ENCODE peak calls at places on chromosomes 16 and 17, in six cellular contexts. C, E, L, W, B and Z are unnamed samples. For H3K9me3, the result is how much of the 10 kb centered on the place peaks cover.

GRCh38 chr17:15883617-15884111 is 61.3 kb upstream of the ADORA2B start:
- DNase-seq in B (peak), C (no peak), E (no peak), L (no peak), W (no peak), Z (no peak)

GRCh38 chr17:44916059-44916780 is 920 bp upstream of the GFAP start:
- DNase-seq in B (no peak), E (no peak), W (no peak), C (no peak), L (no peak), Z (no peak)

GRCh38 chr17:44043326-44043725 is 23.1 kb downstream of the LSM12 start:
- DNase-seq in B (no peak), W (no peak), L (no peak), C (no peak), E (no peak), Z (peak)

GRCh38 chr16:5642034-5642433 is 544.4 kb upstream of the EEF2KMT start:
- DNase-seq in W (no peak), B (no peak), E (no peak), C (no peak), L (no peak), Z (no peak)

GRCh38 chr17:81408049-81408448 is 12.8 kb downstream of the BAHCC1 start:
- DNase-seq in B (no peak), L (no peak), W (no peak), E (no peak), C (no peak), Z (no peak)

GRCh38 chr17:18626152-18626870 is 17.9 kb downstream of the TBC1D28 start:
- DNase-seq in W (no peak), L (peak), B (no peak), C (no peak), E (no peak), Z (no peak)

GRCh38 chr17:42285346-42286050 is 2.8 kb upstream of the STAT5A start:
- DNase-seq in W (peak), B (no peak), C (no peak), L (no peak), E (peak), Z (peak)

GRCh38 chr16:11349599-11350276 is 4.5 kb downstream of the RMI2 start:
- DNase-seq in L (no peak), B (no peak), W (no peak), C (peak), E (peak), Z (peak)

GRCh38 chr16:17391715-17392114 is 79.0 kb downstream of the XYLT1 start:
- DNase-seq in C (no peak), B (no peak), W (no peak), L (no peak), E (no peak), Z (no peak)

GRCh38 chr16:49932449-49932848 is 76.5 kb upstream of the ZNF423 start:
- DNase-seq in E (no peak), L (no peak), B (no peak), C (no peak), W (no peak), Z (peak)

GRCh38 chr16:84044108-84044488 is 1.5 kb upstream of the SLC38A8 start:
- DNase-seq in W (no peak), L (peak), C (no peak), B (peak), E (no peak), Z (no peak)

GRCh38 chr16:30715777-30716445 is 16.9 kb downstream of the SRCAP start:
- DNase-seq in C (no peak), E (no peak), W (no peak), B (peak), L (no peak), Z (no peak)

GRCh38 chr17:58333396-58334207 is 5.0 kb upstream of the TSPOAP1 start:
- DNase-seq in E (no peak), C (no peak), L (no peak), B (peak), W (no peak), Z (no peak)

GRCh38 chr17:77480509-77481215 is 339.9 kb downstream of the SEC14L1 start:
- DNase-seq in W (no peak), C (no peak), L (no peak), B (no peak), E (no peak), Z (no peak)

GRCh38 chr17:18987230-18987610 is 17.3 kb downstream of the FAM83G start:
- DNase-seq in L (no peak), W (no peak), B (no peak), C (no peak), E (no peak), Z (no peak)

GRCh38 chr16:5479925-5480324 is 382.3 kb upstream of the EEF2KMT start:
- DNase-seq in E (no peak), B (no peak), C (no peak), L (no peak), W (no peak), Z (no peak)

GRCh38 chr17:60971515-60972369 is 294.1 kb downstream of the BCAS3 start:
- DNase-seq in B (peak), L (peak), C (no peak), W (peak), E (peak), Z (no peak)

GRCh38 chr17:39098474-39099090 is 52.9 kb downstream of the PLXDC1 start:
- DNase-seq in W (peak), L (no peak), E (no peak), C (no peak), B (no peak), Z (no peak)

GRCh38 chr16:2591476-2592240 is 53.8 kb downstream of the PDPK1 start:
- DNase-seq in C (no peak), B (no peak), W (no peak), L (no peak), E (no peak), Z (no peak)

GRCh38 chr17:44024853-44025252 is 10.1 kb upstream of the TMEM101 start:
- DNase-seq in B (no peak), E (no peak), W (no peak), L (no peak), C (no peak), Z (no peak)

GRCh38 chr17:76048711-76049110 is 21.6 kb upstream of the EVPL start:
- DNase-seq in E (no peak), W (no peak), C (no peak), L (no peak), B (no peak), Z (no peak)

GRCh38 chr17:38982858-38983746 is 15.9 kb upstream of the FBXO47 start:
- DNase-seq in E (peak), L (peak), C (no peak), W (peak), B (peak), Z (peak)

GRCh38 chr17:75512946-75513666 is 2.2 kb downstream of the CASKIN2 start:
- DNase-seq in E (no peak), W (no peak), C (no peak), L (no peak), B (peak), Z (no peak)

GRCh38 chr16:68685685-68686478 is 40.8 kb downstream of the CDH3 start:
- DNase-seq in C (no peak), L (no peak), W (no peak), B (no peak), E (no peak), Z (no peak)

GRCh38 chr16:1221628-1222552 is 3.2 kb downstream of the TPSG1 start:
- DNase-seq in L (no peak), B (no peak), C (no peak), W (no peak), E (no peak), Z (no peak)

GRCh38 chr16:81717662-81718189 is 61.4 kb upstream of the PLCG2 start:
- DNase-seq in E (no peak), B (no peak), L (no peak), W (no peak), C (no peak), Z (no peak)

GRCh38 chr17:7435676-7436555 is 681 bp downstream of the TMEM102 start:
- DNase-seq in C (no peak), E (peak), W (no peak), L (peak), B (peak), Z (no peak)
- H3K9me3 ChIP-seq in C (under half), E (under half), W (under half), L (under half), B (under half), Z (under half)

GRCh38 chr16:23452572-23453337 is at the start of gene COG7:
- DNase-seq in C (peak), B (peak), W (peak), E (peak), L (peak), Z (peak)
- TF ChIP-seq POLR2A in C (no peak), B (peak), W (peak), E (no peak), L (peak), Z (no peak)

GRCh38 chr17:46964315-46965265 is 14.5 kb downstream of the RPRML start:
- DNase-seq in B (peak), W (no peak), E (no peak), C (no peak), L (no peak), Z (peak)
- TF ChIP-seq EP300 in B (no peak), W (no peak), E (no peak), C (no peak), L (no peak), Z (no peak)

GRCh38 chr17:22505660-22506059 is 813.3 kb downstream of the KCNJ18 start:
- DNase-seq in L (no peak), C (no peak), B (no peak), W (no peak), E (no peak), Z (no peak)
- H3K9me3 ChIP-seq in L (under half), C (under half), B (under half), W (under half), E (under half), Z (under half)

GRCh38 chr17:2128011-2128410 is 73.1 kb downstream of the HIC1 start:
- DNase-seq in C (no peak), L (no peak), B (no peak), E (no peak), W (no peak), Z (no peak)
- TF ChIP-seq POLR2A in C (no peak), L (no peak), B (no peak), E (no peak), W (no peak), Z (no peak)

GRCh38 chr17:64406321-64407200 is 15.9 kb upstream of the PECAM1 start:
- DNase-seq in E (no peak), C (no peak), B (peak), L (no peak), W (peak), Z (peak)
- TF ChIP-seq EP300 in E (no peak), C (no peak), B (no peak), L (no peak), W (no peak), Z (no peak)

GRCh38 chr16:89618114-89618999 is 4.9 kb downstream of the DPEP1 start:
- DNase-seq in W (no peak), E (no peak), C (no peak), B (no peak), L (no peak), Z (no peak)
- H3K9me3 ChIP-seq in W (under half), E (under half), C (under half), B (under half), L (under half), Z (under half)

DNA sequence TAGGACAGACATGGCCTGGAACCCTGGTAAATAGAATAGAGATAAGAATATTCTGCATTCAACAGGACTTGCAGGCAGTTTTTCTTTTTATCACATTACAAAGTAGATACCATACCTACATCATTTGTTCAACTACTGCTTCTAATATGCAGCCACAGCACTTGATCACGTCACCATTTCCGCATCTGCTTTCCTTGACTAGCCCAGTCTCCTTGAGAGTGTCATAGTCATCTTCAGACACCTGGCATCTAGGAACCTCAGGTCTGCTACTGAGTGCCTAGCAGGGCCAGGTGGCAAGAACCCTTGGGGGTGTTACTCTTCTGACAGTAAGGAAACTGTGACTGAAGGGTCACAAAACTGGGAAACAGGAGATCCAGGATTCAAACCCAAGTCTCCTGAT is 93.2 kb upstream of the TOB1 start:
- DNase-seq in B (no peak), C (no peak), W (no peak), E (no peak), L (no peak), Z (no peak)
- TF ChIP-seq POLR2A in B (no peak), C (no peak), W (no peak), E (no peak), L (no peak), Z (no peak)